ENCODE peak calls at places on chromosomes 12 and 14, in eight cellular contexts. N, P, R, Y, Z, H, M and T are unnamed samples. For H3K36me3, the result is how much of the 10 kb centered on the place peaks cover.

GRCh38 chr12:86143162-86143561 is 113.0 kb downstream of the MGAT4C start:
- DNase-seq in M (no peak), P (no peak), R (no peak), Z (no peak), H (no peak), N (no peak), Y (no peak), T (no peak)

GRCh38 chr14:82067221-82067620 is 533.6 kb upstream of the SEL1L start:
- DNase-seq in N (no peak), P (no peak), Y (no peak), H (no peak), R (no peak), M (no peak), Z (no peak), T (peak)

GRCh38 chr14:69985456-69985855 is 106.2 kb downstream of the SMOC1 start:
- DNase-seq in H (no peak), R (no peak), P (no peak), N (no peak), Y (peak), Z (no peak), M (no peak), T (peak)

GRCh38 chr14:74606727-74607126 is 5.3 kb downstream of the LTBP2 start:
- DNase-seq in N (no peak), Z (no peak), P (no peak), Y (no peak), M (no peak), H (no peak), R (no peak), T (no peak)

GRCh38 chr12:77401480-77402105 is 336.2 kb upstream of the E2F7 start:
- DNase-seq in H (no peak), P (no peak), Z (no peak), M (no peak), R (no peak), Y (no peak), N (no peak), T (no peak)

GRCh38 chr12:38386238-38386985 is 69.8 kb downstream of the ALG10B start:
- DNase-seq in Z (no peak), P (no peak), H (no peak), R (no peak), N (no peak), Y (no peak), M (no peak), T (no peak)

GRCh38 chr12:3453947-3454675 is 36.9 kb upstream of the PRMT8 start:
- DNase-seq in Y (no peak), Z (no peak), P (no peak), N (no peak), R (no peak), H (no peak), M (no peak), T (no peak)

GRCh38 chr14:83255015-83255726 is 1721.5 kb upstream of the SEL1L start:
- DNase-seq in N (no peak), M (no peak), P (no peak), R (no peak), Y (no peak), H (no peak), Z (no peak), T (no peak)

GRCh38 chr14:68546839-68547238 is 246.0 kb downstream of the ZFP36L1 start:
- DNase-seq in P (no peak), H (no peak), N (no peak), Z (no peak), M (peak), Y (no peak), R (no peak), T (no peak)

GRCh38 chr14:55277972-55278740 is 6.9 kb downstream of the FBXO34 start:
- DNase-seq in Y (no peak), P (no peak), Z (peak), M (no peak), N (no peak), H (no peak), R (no peak), T (no peak)

GRCh38 chr14:61467281-61467680 is 145.9 kb downstream of the PRKCH start:
- DNase-seq in H (no peak), Y (no peak), Z (no peak), P (no peak), R (no peak), M (no peak), N (no peak), T (no peak)

GRCh38 chr12:10130042-10130441 is at the start of gene CLEC7A:
- DNase-seq in P (no peak), M (no peak), Y (no peak), N (no peak), H (no peak), Z (peak), R (no peak), T (no peak)

GRCh38 chr12:55727643-55728184 is 1.1 kb downstream of the CD63 start:
- DNase-seq in Y (peak), N (no peak), P (peak), R (peak), Z (peak), H (peak), M (no peak), T (peak)

GRCh38 chr12:108916336-108916735 is 36.4 kb downstream of the DAO start:
- DNase-seq in M (no peak), P (no peak), Y (no peak), N (no peak), R (no peak), H (no peak), Z (no peak), T (no peak)

GRCh38 chr14:74942608-74943007 is 12.8 kb downstream of the PGF start:
- DNase-seq in R (no peak), N (no peak), H (no peak), P (no peak), Y (no peak), M (no peak), Z (no peak), T (no peak)

GRCh38 chr14:59969319-59969718 is 49.4 kb downstream of the LRRC9 start:
- DNase-seq in M (no peak), Y (no peak), H (no peak), P (no peak), R (no peak), Z (no peak), N (no peak), T (no peak)

GRCh38 chr14:69868363-69868963 is 10.8 kb upstream of the SMOC1 start:
- DNase-seq in P (no peak), H (no peak), M (no peak), R (no peak), Z (no peak), N (no peak), Y (no peak), T (no peak)

GRCh38 chr14:71319646-71320045 is 412.4 kb downstream of the PCNX1 start:
- DNase-seq in H (no peak), Y (peak), R (no peak), Z (no peak), N (no peak), P (peak), M (no peak), T (peak)

GRCh38 chr12:39930066-39930465 is 175.8 kb downstream of the SLC2A13 start:
- DNase-seq in P (no peak), R (no peak), M (no peak), Z (no peak), H (no peak), Y (no peak), N (no peak), T (no peak)

GRCh38 chr14:23665302-23666016 is 29.3 kb downstream of the DHRS2 start:
- DNase-seq in R (no peak), Y (no peak), P (no peak), Z (no peak), N (no peak), H (no peak), M (no peak), T (no peak)

GRCh38 chr12:48988030-48988649 is 10.0 kb downstream of the WNT1 start:
- DNase-seq in M (no peak), N (no peak), Z (peak), H (peak), P (peak), Y (peak), R (no peak), T (peak)

GRCh38 chr12:95848575-95849388 is 10.0 kb upstream of the SNRPF start:
- DNase-seq in N (no peak), P (peak), H (no peak), Y (no peak), M (no peak), R (no peak), Z (peak), T (peak)

GRCh38 chr14:91348861-91349465 is 68.7 kb downstream of the CCDC88C start:
- DNase-seq in N (no peak), Y (no peak), Z (no peak), M (no peak), R (no peak), H (no peak), P (no peak), T (no peak)

GRCh38 chr12:106633451-106633823 is 50.6 kb downstream of the RFX4 start:
- DNase-seq in M (no peak), H (no peak), Y (no peak), N (no peak), R (no peak), Z (no peak), P (no peak), T (no peak)

GRCh38 chr14:53528114-53528513 is 375.0 kb upstream of the DDHD1 start:
- DNase-seq in M (no peak), Z (no peak), R (peak), P (no peak), H (peak), N (no peak), Y (no peak), T (peak)

GRCh38 chr12:100197486-100197885 is 3.1 kb upstream of the ACTR6 start:
- DNase-seq in P (no peak), Z (no peak), H (no peak), Y (no peak), N (no peak), M (no peak), R (no peak), T (no peak)

GRCh38 chr12:77681726-77682125 is 149.0 kb upstream of the NAV3 start:
- DNase-seq in R (no peak), M (no peak), P (no peak), Z (no peak), H (no peak), Y (no peak), N (no peak), T (no peak)

GRCh38 chr12:95700316-95700785 is 90.2 kb downstream of the NTN4 start:
- DNase-seq in Y (no peak), P (no peak), R (no peak), Z (no peak), M (no peak), H (no peak), N (no peak), T (no peak)

GRCh38 chr14:102775855-102776760 is 1.1 kb upstream of the TRAF3 start:
- DNase-seq in P (no peak), N (no peak), H (peak), Y (peak), M (no peak), Z (peak), R (no peak), T (peak)

GRCh38 chr12:74732801-74733200 is 195.2 kb downstream of the ATXN7L3B start:
- DNase-seq in N (no peak), Y (no peak), R (no peak), H (no peak), Z (no peak), P (no peak), M (no peak), T (peak)

GRCh38 chr12:130826151-130826801 is 12.8 kb downstream of the STX2 start:
- DNase-seq in H (peak), Z (peak), N (peak), P (peak), Y (no peak), M (no peak), R (no peak), T (peak)
- TF ChIP-seq CTCF in H (peak), Z (peak), N (peak), P (peak), Y (peak), M (peak), R (peak), T (peak)

GRCh38 chr12:64268409-64268808 is 46.3 kb upstream of the KICS2 start:
- DNase-seq in P (no peak), R (no peak), Y (no peak), M (no peak), Z (no peak), N (no peak), H (no peak), T (no peak)

GRCh38 chr12:64278421-64278820 is 56.3 kb upstream of the KICS2 start:
- DNase-seq in H (no peak), N (no peak), Y (no peak), M (no peak), R (no peak), Z (no peak), P (no peak), T (no peak)

GRCh38 chr12:64270411-64270810 is 48.3 kb upstream of the KICS2 start:
- DNase-seq in H (no peak), M (no peak), N (no peak), R (no peak), Y (no peak), P (no peak), Z (no peak), T (no peak)

GRCh38 chr12:64269161-64269560 is 47.1 kb upstream of the KICS2 start:
- DNase-seq in P (no peak), Z (no peak), Y (no peak), M (no peak), R (no peak), N (no peak), H (no peak), T (peak)

DNA sequence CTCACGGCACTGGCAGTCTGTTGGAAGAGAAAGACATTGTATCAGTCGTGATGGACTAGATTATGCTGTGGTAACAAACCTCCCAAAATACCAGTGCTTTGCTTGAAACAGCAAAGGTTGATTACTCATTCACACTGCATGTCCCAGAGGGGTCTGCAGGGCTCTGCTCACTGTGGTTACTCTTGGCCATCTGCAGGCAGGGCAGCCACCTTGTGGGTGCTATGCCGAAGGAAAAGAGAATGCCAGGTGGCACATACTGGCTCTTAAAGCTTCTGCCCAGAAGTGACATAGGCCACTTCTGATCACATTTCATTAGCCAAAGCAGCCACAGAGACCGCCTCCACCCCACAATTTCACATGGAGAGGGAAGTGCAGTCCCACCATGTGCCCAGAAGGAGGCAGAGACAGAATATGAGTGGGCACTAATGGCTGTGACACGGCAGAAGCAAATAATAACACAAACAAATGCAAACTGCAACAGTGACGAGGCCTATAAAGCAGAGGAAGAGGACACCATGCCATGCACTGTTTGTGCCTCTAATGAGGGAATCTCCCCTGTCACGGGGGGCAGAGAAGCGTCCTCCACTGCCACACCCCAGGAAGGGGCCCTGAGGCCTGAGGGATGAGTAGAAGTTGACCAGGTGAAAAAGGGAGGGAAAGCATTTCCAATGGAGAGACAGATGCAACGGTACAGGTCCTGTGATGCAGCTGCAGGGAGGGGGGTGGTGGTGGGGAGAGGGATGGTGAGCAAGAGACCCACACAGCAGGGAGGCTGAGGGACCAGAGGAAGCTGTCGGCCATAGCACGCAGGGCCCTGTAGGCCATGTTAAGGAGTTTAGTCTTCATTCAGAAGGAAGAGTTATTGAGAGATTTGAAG is 51.7 kb upstream of the KICS2 start:
- DNase-seq in R (no peak), Y (no peak), N (no peak), Z (peak), M (no peak), H (no peak), P (peak), T (peak)
- H3K27ac ChIP-seq in R (no peak), Y (no peak), N (no peak), Z (no peak), M (no peak), H (no peak), P (no peak), T (no peak)

DNA sequence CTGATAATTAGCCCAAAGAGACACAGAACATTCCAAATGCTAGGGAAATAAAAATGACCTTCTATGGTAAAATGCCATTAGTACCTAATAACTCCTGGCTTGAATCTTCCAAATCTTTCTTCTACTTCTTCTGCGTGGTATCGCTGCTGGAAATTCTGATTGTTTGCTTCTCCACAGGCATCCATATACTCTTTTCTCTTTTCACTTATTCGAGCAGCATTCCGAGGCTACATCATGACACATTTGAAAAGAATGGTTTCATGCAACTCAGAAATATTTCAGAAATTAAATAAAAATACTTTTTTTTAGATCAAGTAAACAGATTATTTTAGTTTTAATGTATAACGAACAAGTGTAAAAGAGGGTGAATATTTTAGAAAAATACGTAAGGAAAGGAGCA is 18.9 kb downstream of the ZCCHC8 start:
- DNase-seq in Z (no peak), H (no peak), P (no peak), M (no peak), R (no peak), N (no peak), Y (no peak), T (no peak)
- H3K36me3 ChIP-seq in Z (under half), H (half or more), P (half or more), M (half or more), R (half or more), N (half or more), Y (under half), T (half or more)

DNA sequence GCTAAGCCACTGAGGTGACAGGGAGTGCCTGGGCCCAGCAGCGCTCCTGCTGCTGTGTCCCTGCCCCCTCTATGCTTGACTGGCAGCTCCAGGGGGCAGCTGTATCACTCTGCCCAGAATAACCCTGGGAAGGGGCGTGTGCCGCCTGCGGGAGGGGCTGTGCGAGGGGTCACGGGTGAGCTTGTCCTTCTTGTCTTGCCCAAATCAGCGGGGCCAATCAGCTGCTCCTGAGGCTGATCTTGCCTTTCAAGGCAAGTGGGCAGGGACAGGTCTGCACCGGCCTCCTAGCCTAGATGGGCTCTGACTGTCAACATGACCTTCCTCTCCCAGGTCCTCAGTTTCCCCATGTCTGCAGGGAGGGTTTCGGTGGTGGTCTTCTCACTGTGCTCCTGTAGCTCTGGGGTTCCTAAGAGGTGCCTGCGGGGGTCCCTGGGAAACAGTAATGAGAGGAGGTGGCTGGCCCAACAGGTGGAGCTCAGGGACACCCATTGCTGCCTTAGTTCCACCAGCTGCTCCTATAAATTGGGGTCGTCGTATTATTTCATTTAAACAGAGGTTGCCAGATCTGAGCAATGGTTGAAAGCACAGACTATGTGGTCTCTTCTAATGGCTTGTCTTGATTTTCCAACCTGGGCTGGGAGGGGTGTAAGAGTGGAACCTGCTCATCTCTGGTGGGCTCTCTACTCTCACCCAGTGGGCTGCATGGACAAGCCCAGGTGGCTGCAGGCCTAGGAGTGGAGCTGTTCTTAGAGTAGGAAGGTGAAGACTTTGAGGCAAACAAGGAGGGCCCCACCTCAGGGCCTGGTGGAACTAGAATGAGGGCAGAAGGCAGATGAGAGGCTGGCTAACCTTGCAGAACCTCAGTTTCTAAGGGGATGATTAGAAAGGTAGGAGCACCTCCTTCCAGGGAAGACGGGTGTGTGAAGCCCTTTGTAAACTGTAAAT is 11.7 kb downstream of the RTL1 start:
- DNase-seq in Z (no peak), M (no peak), R (peak), N (peak), Y (no peak), H (no peak), P (no peak), T (no peak)
- TF ChIP-seq CTCF in Z (no peak), M (no peak), R (no peak), N (no peak), Y (no peak), H (no peak), P (no peak), T (no peak)

GRCh38 chr14:49989980-49990379 is 97.1 kb downstream of the ARF6 start:
- DNase-seq in Z (no peak), H (no peak), M (no peak), N (no peak), R (no peak), Y (no peak), P (no peak), T (no peak)

GRCh38 chr14:49992036-49992435 is 99.2 kb downstream of the ARF6 start:
- DNase-seq in Y (no peak), R (no peak), H (no peak), P (no peak), N (no peak), Z (no peak), M (no peak), T (no peak)

GRCh38 chr14:49991491-49991890 is 98.6 kb downstream of the ARF6 start:
- DNase-seq in P (no peak), Z (no peak), M (no peak), Y (no peak), R (no peak), N (no peak), H (no peak), T (peak)

GRCh38 chr14:49986344-49987014 is 93.6 kb downstream of the ARF6 start:
- DNase-seq in Z (no peak), M (no peak), R (no peak), Y (no peak), H (no peak), P (no peak), N (no peak), T (peak)

DNA sequence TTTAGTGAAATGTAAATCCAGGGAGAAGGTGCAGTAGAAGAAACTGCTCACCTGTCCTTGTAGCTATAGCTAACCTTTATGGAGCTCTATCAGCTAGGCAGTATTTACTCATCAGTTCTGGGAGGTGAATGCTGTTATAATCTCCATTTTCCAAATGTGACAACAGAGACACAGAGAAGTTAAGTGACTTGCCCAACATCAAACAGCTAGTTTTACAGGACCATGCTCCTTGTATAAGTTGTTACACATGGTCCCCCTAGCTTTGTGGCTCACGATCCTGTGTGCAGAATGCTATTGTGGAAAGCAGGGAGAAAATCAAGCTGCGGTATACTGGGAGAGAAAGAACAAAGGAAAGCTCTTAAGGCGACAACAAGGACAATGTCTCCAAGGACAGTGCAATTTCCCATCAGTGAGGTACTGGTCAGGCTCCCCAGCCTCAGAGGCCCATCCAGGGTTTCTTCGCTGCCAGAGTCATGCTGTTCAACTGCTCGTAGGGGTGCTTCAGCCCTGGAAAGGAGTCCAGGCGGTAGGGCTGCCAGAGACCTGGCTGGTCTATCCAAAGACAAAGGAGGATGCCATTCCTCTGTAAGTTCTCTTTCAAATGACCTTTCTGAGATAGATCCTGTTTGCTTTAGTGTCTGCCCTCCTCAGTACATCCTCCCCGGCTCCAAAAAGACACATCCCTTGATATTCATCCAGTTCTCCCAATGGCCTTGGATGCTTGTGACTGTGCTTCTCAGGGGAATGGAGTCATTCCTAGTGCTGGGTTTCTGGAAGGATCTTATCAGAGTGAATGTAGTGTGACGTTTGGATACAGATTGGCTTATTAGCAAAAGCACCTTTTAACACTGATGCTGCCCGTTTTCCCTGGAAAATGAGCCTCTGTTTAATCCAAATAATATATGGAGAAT is 95.5 kb downstream of the ARF6 start:
- DNase-seq in N (no peak), Z (no peak), R (no peak), P (no peak), H (no peak), Y (no peak), M (no peak), T (no peak)
- H3K27ac ChIP-seq in N (no peak), Z (no peak), R (no peak), P (no peak), H (no peak), Y (peak), M (peak), T (no peak)